ENCODE peak calls at places on chromosome 3, in seven cellular contexts. One of them, this sample, is unnamed.

GRCh38 chr3:146493761-146494160 is 24.4 kb upstream of the PLSCR2 start:
- DNase-seq in ureter: no peak
- DNase-seq in IMR-90: peak; percentile 48
- DNase-seq in stimulated activated CD8-positive, alpha-beta memory T cell treated with anti-CD3 and anti-CD28 coated beads, Interleukin-15, amount 100 ng/mL, for 24 hours: no peak
- DNase-seq in Kasumi-1: no peak
- DNase-seq in H4: no peak
- DNase-seq in heart left ventricle: no peak
- DNase-seq in this sample: no peak

GRCh38 chr3:71511037-71511436 is 72.5 kb downstream of the FOXP1 start:
- DNase-seq in ureter: no peak
- DNase-seq in stimulated activated CD8-positive, alpha-beta memory T cell treated with anti-CD3 and anti-CD28 coated beads, Interleukin-15, amount 100 ng/mL, for 24 hours: no peak
- DNase-seq in Kasumi-1: no peak
- DNase-seq in H4: peak; percentile 58
- DNase-seq in heart left ventricle: no peak
- DNase-seq in IMR-90: peak; percentile 90
- DNase-seq in this sample: no peak

GRCh38 chr3:141352262-141352984 is 15.9 kb upstream of the ZBTB38 start:
- DNase-seq in heart left ventricle: no peak
- DNase-seq in Kasumi-1: no peak
- DNase-seq in ureter: no peak
- DNase-seq in H4: no peak
- DNase-seq in stimulated activated CD8-positive, alpha-beta memory T cell treated with anti-CD3 and anti-CD28 coated beads, Interleukin-15, amount 100 ng/mL, for 24 hours: no peak
- DNase-seq in IMR-90: peak; percentile 67
- DNase-seq in this sample: no peak

GRCh38 chr3:157149136-157149696 is 10.7 kb downstream of the CCNL1 start:
- DNase-seq in IMR-90: no peak
- DNase-seq in ureter: no peak
- DNase-seq in stimulated activated CD8-positive, alpha-beta memory T cell treated with anti-CD3 and anti-CD28 coated beads, Interleukin-15, amount 100 ng/mL, for 24 hours: no peak
- DNase-seq in heart left ventricle: no peak
- DNase-seq in Kasumi-1: no peak
- DNase-seq in H4: no peak
- DNase-seq in this sample: no peak

GRCh38 chr3:124621498-124621897 is 108.8 kb upstream of the UMPS start:
- DNase-seq in IMR-90: no peak
- DNase-seq in Kasumi-1: no peak
- DNase-seq in ureter: no peak
- DNase-seq in H4: no peak
- DNase-seq in heart left ventricle: no peak
- DNase-seq in stimulated activated CD8-positive, alpha-beta memory T cell treated with anti-CD3 and anti-CD28 coated beads, Interleukin-15, amount 100 ng/mL, for 24 hours: no peak
- DNase-seq in this sample: no peak

GRCh38 chr3:123652346-123652984 is 67.6 kb upstream of the HACD2 start:
- DNase-seq in Kasumi-1: peak; percentile 71
- DNase-seq in IMR-90: peak; percentile 61
- DNase-seq in stimulated activated CD8-positive, alpha-beta memory T cell treated with anti-CD3 and anti-CD28 coated beads, Interleukin-15, amount 100 ng/mL, for 24 hours: no peak
- DNase-seq in heart left ventricle: peak; percentile 88
- DNase-seq in ureter: peak; percentile 86
- DNase-seq in H4: peak; percentile 68
- DNase-seq in this sample: peak; percentile 83

GRCh38 chr3:17507480-17507879 is 235.0 kb downstream of the TBC1D5 start:
- DNase-seq in IMR-90: no peak
- DNase-seq in stimulated activated CD8-positive, alpha-beta memory T cell treated with anti-CD3 and anti-CD28 coated beads, Interleukin-15, amount 100 ng/mL, for 24 hours: no peak
- DNase-seq in H4: no peak
- DNase-seq in heart left ventricle: no peak
- DNase-seq in Kasumi-1: no peak
- DNase-seq in ureter: no peak
- DNase-seq in this sample: no peak

GRCh38 chr3:149753717-149754116 is 1.4 kb upstream of the COMMD2 start:
- DNase-seq in IMR-90: no peak
- DNase-seq in ureter: no peak
- DNase-seq in heart left ventricle: no peak
- DNase-seq in Kasumi-1: no peak
- DNase-seq in stimulated activated CD8-positive, alpha-beta memory T cell treated with anti-CD3 and anti-CD28 coated beads, Interleukin-15, amount 100 ng/mL, for 24 hours: no peak
- DNase-seq in H4: no peak
- DNase-seq in this sample: no peak

GRCh38 chr3:141845407-141846049 is 30.9 kb upstream of the ATP1B3 start:
- DNase-seq in IMR-90: no peak
- DNase-seq in Kasumi-1: peak; percentile 23
- DNase-seq in H4: no peak
- DNase-seq in ureter: no peak
- DNase-seq in heart left ventricle: no peak
- DNase-seq in stimulated activated CD8-positive, alpha-beta memory T cell treated with anti-CD3 and anti-CD28 coated beads, Interleukin-15, amount 100 ng/mL, for 24 hours: no peak
- DNase-seq in this sample: no peak

GRCh38 chr3:30435950-30436349 is 170.5 kb upstream of the TGFBR2 start:
- DNase-seq in H4: no peak
- DNase-seq in heart left ventricle: no peak
- DNase-seq in ureter: no peak
- DNase-seq in stimulated activated CD8-positive, alpha-beta memory T cell treated with anti-CD3 and anti-CD28 coated beads, Interleukin-15, amount 100 ng/mL, for 24 hours: no peak
- DNase-seq in IMR-90: no peak
- DNase-seq in Kasumi-1: no peak
- DNase-seq in this sample: no peak

GRCh38 chr3:27581852-27582251 is 97.7 kb upstream of the SLC4A7 start:
- DNase-seq in H4: no peak
- DNase-seq in heart left ventricle: no peak
- DNase-seq in stimulated activated CD8-positive, alpha-beta memory T cell treated with anti-CD3 and anti-CD28 coated beads, Interleukin-15, amount 100 ng/mL, for 24 hours: no peak
- DNase-seq in ureter: no peak
- DNase-seq in IMR-90: no peak
- DNase-seq in Kasumi-1: no peak
- DNase-seq in this sample: no peak

GRCh38 chr3:100107227-100107626 is 7.1 kb downstream of the FILIP1L start:
- DNase-seq in stimulated activated CD8-positive, alpha-beta memory T cell treated with anti-CD3 and anti-CD28 coated beads, Interleukin-15, amount 100 ng/mL, for 24 hours: no peak
- DNase-seq in Kasumi-1: no peak
- DNase-seq in IMR-90: peak; percentile 45
- DNase-seq in heart left ventricle: no peak
- DNase-seq in H4: peak; percentile 52
- DNase-seq in ureter: no peak
- DNase-seq in this sample: no peak

GRCh38 chr3:126911162-126912026 is 71.5 kb upstream of the PLXNA1 start:
- DNase-seq in stimulated activated CD8-positive, alpha-beta memory T cell treated with anti-CD3 and anti-CD28 coated beads, Interleukin-15, amount 100 ng/mL, for 24 hours: peak; percentile 16
- DNase-seq in heart left ventricle: no peak
- DNase-seq in H4: peak; percentile 99
- DNase-seq in IMR-90: peak; percentile 90
- DNase-seq in Kasumi-1: peak; percentile 94
- DNase-seq in ureter: peak; percentile 84
- DNase-seq in this sample: peak; percentile 60

GRCh38 chr3:192751148-192751547 is 23.8 kb upstream of the FGF12 start:
- DNase-seq in heart left ventricle: no peak
- DNase-seq in Kasumi-1: no peak
- DNase-seq in H4: no peak
- DNase-seq in stimulated activated CD8-positive, alpha-beta memory T cell treated with anti-CD3 and anti-CD28 coated beads, Interleukin-15, amount 100 ng/mL, for 24 hours: no peak
- DNase-seq in ureter: no peak
- DNase-seq in IMR-90: no peak
- DNase-seq in this sample: no peak

GRCh38 chr3:115272036-115272824 is 125.1 kb upstream of the ZBTB20 start:
- DNase-seq in stimulated activated CD8-positive, alpha-beta memory T cell treated with anti-CD3 and anti-CD28 coated beads, Interleukin-15, amount 100 ng/mL, for 24 hours: no peak
- DNase-seq in ureter: no peak
- DNase-seq in H4: peak; percentile 52
- DNase-seq in Kasumi-1: no peak
- DNase-seq in heart left ventricle: no peak
- DNase-seq in IMR-90: peak; percentile 66
- DNase-seq in this sample: no peak

This sample was measured in lung.